ENCODE peak calls at places on chromosomes 7 and 10, in seven cellular contexts. U is CD8-positive, alpha-beta memory T cell; H is HepG2; N is astrocyte; L is heart left ventricle; B is heart right ventricle; A is brain microvascular endothelial cell. O is an unnamed sample. For H3K36me3, the result is how much of the 10 kb centered on the place peaks cover.

GRCh38 chr10:113616244-113617074 is 47.4 kb downstream of the NRAP start:
- DNase-seq in U (no peak), H (peak), N (no peak), L (no peak), B (no peak), A (peak), O (no peak)

GRCh38 chr7:157355784-157356511 is 19.1 kb downstream of the DNAJB6 start:
- DNase-seq in U (no peak), H (no peak), N (peak), L (peak), B (peak), A (no peak), O (no peak)

GRCh38 chr10:6465437-6465836 is 114.6 kb downstream of the PRKCQ start:
- DNase-seq in U (no peak), H (no peak), N (no peak), L (no peak), B (no peak), A (no peak), O (no peak)

GRCh38 chr10:102769375-102770107 is 25.8 kb downstream of the WBP1L start:
- DNase-seq in U (no peak), H (peak), N (no peak), L (no peak), B (no peak), A (no peak), O (no peak)

GRCh38 chr7:50598455-50599343 is 33.5 kb upstream of the DDC start:
- DNase-seq in U (no peak), H (no peak), N (no peak), L (no peak), B (no peak), A (no peak), O (no peak)

GRCh38 chr10:132572545-132572937 is 35.0 kb downstream of the INPP5A start:
- DNase-seq in U (no peak), H (no peak), N (peak), L (no peak), B (no peak), A (peak), O (no peak)

GRCh38 chr7:66331883-66332282 is 126.7 kb downstream of the TPST1 start:
- DNase-seq in U (no peak), H (no peak), N (no peak), L (no peak), B (no peak), A (no peak), O (no peak)

GRCh38 chr10:6729967-6730366 is 149.9 kb upstream of the PRKCQ start:
- DNase-seq in U (no peak), H (no peak), N (peak), L (no peak), B (no peak), A (no peak), O (no peak)

GRCh38 chr10:128417776-128418175 is 291.6 kb upstream of the MKI67 start:
- DNase-seq in U (no peak), H (no peak), N (no peak), L (no peak), B (no peak), A (no peak), O (no peak)

GRCh38 chr7:774161-775109 is 47.4 kb upstream of the PRKAR1B start:
- DNase-seq in U (peak), H (no peak), N (no peak), L (peak), B (no peak), A (peak), O (peak)

GRCh38 chr10:130751106-130751840 is 560.2 kb downstream of the TCERG1L start:
- DNase-seq in U (no peak), H (no peak), N (no peak), L (no peak), B (no peak), A (no peak), O (no peak)

GRCh38 chr10:4650109-4650508 is 175.9 kb upstream of the AKR1E2 start:
- DNase-seq in U (no peak), H (no peak), N (peak), L (no peak), B (no peak), A (peak), O (no peak)

GRCh38 chr7:47967123-47967522 is 12.3 kb downstream of the HUS1 start:
- DNase-seq in U (no peak), H (no peak), N (no peak), L (no peak), B (peak), A (no peak), O (no peak)
- H3K36me3 ChIP-seq in U (half or more), H (half or more), N (under half), L (under half), B (half or more), A (under half), O (under half)

GRCh38 chr7:75995996-75996395 is 1.6 kb upstream of the TMEM120A start:
- DNase-seq in U (no peak), H (no peak), N (no peak), L (no peak), B (no peak), A (no peak), O (no peak)
- H3K36me3 ChIP-seq in U (under half), H (under half), N (under half), L (under half), B (under half), A (under half), O (under half)

GRCh38 chr7:1915956-1916620 is 246.0 kb downstream of the ELFN1 start:
- DNase-seq in U (no peak), H (no peak), N (no peak), L (no peak), B (no peak), A (no peak), O (no peak)

GRCh38 chr7:1916621-1916970 is 246.5 kb downstream of the ELFN1 start:
- DNase-seq in U (no peak), H (no peak), N (no peak), L (no peak), B (no peak), A (no peak), O (no peak)

GRCh38 chr7:1914321-1914720 is 244.2 kb downstream of the ELFN1 start:
- DNase-seq in U (no peak), H (no peak), N (no peak), L (peak), B (peak), A (no peak), O (no peak)

GRCh38 chr7:1914743-1915142 is 244.7 kb downstream of the ELFN1 start:
- DNase-seq in U (no peak), H (no peak), N (no peak), L (no peak), B (no peak), A (no peak), O (no peak)

DNA sequence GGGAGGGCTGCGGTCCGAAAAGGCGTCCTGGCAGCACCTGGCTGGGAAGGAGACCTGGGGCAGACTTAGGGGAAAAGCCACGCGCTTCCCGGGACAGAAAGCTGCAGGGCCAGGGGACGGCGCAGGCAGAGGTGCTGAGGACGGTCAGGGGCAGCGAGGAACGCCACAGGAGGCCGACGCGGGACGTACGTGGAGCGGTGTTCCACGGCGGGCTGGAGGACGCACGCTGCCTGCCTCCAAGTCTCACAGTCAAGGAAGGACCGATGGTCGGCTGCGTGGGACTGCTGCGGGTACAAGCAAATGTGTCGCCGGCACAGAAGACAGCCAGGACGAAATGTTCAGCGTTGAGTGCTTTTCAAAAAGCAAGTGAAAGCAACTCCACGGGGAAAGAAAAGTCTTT is 245.2 kb downstream of the ELFN1 start:
- DNase-seq in U (no peak), H (no peak), N (no peak), L (no peak), B (no peak), A (no peak), O (no peak)
- H3K36me3 ChIP-seq in U (under half), H (under half), N (under half), L (under half), B (under half), A (under half), O (under half)

GRCh38 chr10:20302033-20302432 is 485.8 kb downstream of the PLXDC2 start:
- DNase-seq in U (no peak), H (no peak), N (no peak), L (no peak), B (no peak), A (no peak), O (no peak)

GRCh38 chr10:20299037-20299557 is 482.9 kb downstream of the PLXDC2 start:
- DNase-seq in U (no peak), H (no peak), N (peak), L (no peak), B (no peak), A (no peak), O (no peak)

DNA sequence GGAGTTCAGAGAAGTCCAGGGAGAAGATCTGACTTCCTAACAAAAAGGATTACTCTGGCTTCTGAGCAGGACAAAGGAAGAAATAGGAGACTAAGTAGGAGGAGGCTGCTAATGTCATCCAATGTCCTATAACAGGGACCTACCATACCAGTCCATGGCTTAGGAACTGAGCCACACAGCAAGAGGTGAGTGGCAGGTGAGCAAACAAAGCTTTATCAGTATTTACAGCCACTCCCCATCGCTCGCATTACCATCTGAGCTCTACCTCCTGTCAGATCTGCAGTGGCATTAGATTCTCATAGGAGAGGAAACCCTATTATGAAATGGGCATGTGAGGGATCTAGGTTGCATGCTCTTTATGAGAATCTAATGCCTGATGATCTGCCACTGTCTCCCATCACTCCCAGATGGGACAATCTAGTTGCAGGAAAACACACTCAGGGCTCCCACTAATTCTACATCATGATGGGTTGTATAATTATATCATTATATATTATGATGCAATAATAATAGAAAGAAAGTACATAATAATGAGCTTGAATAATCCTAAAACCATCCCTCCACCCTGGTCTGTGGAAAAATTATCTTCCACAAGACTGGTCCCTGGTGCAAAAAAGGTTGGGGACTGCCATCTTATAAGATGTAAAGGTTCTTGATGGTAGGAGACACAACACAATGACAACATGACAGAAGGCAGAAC is 487.4 kb downstream of the PLXDC2 start:
- DNase-seq in U (no peak), H (peak), N (no peak), L (no peak), B (no peak), A (no peak), O (no peak)
- H3K36me3 ChIP-seq in U (under half), H (under half), N (under half), L (under half), B (under half), A (under half), O (under half)

GRCh38 chr7:99447943-99448342 is 9.2 kb downstream of the CPSF4 start:
- DNase-seq in U (no peak), H (peak), N (no peak), L (no peak), B (no peak), A (no peak), O (no peak)
- H3K36me3 ChIP-seq in U (under half), H (half or more), N (under half), L (under half), B (under half), A (half or more), O (half or more)

DNA sequence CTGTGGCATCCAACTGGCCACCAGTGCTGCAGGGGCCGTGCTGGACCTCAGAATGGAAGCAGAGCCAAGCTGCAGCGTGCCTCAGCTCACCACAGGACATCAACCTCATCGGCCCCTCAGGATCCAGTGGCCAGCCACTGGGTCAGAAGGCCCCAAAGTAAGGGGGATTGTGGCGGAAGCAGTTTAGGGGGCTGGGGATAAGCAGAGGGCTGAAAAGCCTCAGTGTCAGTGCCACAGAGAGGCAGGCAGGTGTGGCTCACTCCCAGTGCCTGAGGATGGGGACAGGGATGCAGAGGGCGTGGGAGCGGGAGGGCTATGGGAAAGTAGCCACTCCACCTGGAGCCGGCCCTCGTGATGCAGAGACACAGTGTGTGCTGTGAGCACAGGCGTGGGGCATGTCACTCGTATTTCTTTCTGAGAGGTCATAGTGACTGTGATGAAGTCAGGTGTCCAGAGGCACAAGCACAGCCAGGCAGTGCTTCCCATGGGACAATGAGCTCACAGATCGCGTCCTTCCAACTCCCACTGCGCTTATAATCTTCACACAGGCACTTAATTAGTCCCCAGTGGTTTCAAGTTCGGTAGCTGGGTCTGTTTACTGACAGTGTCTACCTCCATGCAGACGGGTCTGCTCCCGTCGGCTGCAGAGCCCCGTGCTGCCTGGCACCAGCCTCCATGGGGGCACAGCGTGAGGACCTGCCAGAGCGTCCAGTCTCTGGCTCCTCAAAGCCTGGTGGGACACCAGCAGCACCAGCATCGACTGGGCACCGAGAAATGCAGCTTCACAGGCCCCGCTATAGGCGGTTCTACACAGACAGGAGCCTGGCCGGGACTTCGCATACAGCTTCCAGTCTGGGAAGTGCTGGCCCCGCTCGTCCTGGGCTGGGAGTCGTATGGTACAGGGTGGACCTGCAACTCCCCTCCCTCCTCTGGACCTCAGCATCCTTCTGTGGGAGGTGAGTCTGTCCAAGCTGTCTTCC is 42.9 kb upstream of the CNPY1 start:
- DNase-seq in U (no peak), H (no peak), N (no peak), L (no peak), B (no peak), A (no peak), O (no peak)
- H3K36me3 ChIP-seq in U (under half), H (under half), N (under half), L (under half), B (under half), A (under half), O (under half)

GRCh38 chr7:5528071-5528814 is 104.6 kb upstream of the TNRC18 start:
- DNase-seq in U (no peak), H (no peak), N (no peak), L (peak), B (peak), A (no peak), O (peak)

GRCh38 chr7:5523052-5523711 is 99.5 kb upstream of the TNRC18 start:
- DNase-seq in U (no peak), H (no peak), N (no peak), L (no peak), B (no peak), A (no peak), O (peak)

GRCh38 chr7:5528815-5529442 is 105.3 kb upstream of the TNRC18 start:
- DNase-seq in U (no peak), H (no peak), N (no peak), L (no peak), B (no peak), A (no peak), O (no peak)

GRCh38 chr7:5526190-5527037 is 102.8 kb upstream of the TNRC18 start:
- DNase-seq in U (no peak), H (peak), N (no peak), L (peak), B (peak), A (no peak), O (peak)

DNA sequence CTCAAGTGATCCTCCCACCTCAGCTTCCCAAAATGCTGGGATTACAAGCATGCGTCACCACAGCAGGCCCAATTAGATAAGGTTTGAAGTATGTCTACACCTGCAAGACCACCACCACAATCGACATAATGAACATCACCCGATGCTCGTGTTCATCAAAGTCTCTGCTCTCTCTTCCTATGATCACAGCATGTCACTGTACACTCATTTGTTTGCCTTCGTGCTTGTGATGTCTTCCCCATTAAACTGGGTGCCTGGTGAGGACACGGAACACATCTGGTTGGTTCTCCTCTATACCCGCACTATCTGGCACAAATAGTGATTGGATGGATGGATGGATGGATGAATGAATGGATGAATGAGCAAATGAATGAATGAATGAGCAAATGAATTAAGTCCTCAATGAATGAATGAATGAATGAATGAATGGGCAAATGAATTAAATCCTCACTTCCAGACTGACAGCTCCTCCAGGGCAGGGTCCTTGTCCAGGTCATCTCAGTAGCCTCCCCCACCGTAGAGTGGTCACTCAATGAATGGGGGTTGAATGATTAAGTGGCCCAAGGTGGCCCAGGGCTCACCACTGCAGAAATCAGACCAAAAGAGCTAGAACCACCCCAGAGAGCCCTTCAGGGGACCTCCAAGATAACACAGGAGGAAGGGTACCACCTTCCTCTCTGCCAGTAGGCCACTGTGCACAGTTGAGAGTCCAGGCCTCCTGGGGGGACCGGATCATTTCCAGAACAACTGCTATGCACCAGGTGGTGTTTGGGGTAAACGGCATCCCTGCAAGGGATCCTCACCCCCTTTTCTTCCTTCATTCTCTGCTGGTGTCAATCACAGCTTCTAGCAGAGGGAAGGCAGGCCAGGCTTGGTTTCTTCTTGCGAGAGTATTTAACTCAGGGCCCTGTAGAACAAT is 101.9 kb upstream of the TNRC18 start:
- DNase-seq in U (no peak), H (peak), N (no peak), L (no peak), B (no peak), A (no peak), O (no peak)
- H3K36me3 ChIP-seq in U (under half), H (under half), N (under half), L (under half), B (under half), A (half or more), O (half or more)

GRCh38 chr7:100364480-100364879 is 6.6 kb downstream of the PILRB start:
- DNase-seq in U (no peak), H (no peak), N (no peak), L (no peak), B (no peak), A (no peak), O (no peak)
- H3K36me3 ChIP-seq in U (under half), H (under half), N (under half), L (under half), B (under half), A (under half), O (half or more)